ENCODE peak calls at places on chromosome 7, in nine cellular contexts. A is NCI-H460; W is B cell; K is effector memory CD8-positive, alpha-beta T cell; P is osteoblast; C is substantia nigra; V is T-helper 9 cell; T is NCI-H345; I is psoas muscle. S is an unnamed sample.

GRCh38 chr7:107076781-107077698 is 32.5 kb downstream of the PRKAR2B start:
- DNase-seq in V (no peak), I (no peak), W (no peak), A (no peak), C (no peak), P (no peak), K (no peak), T (no peak), S (no peak)

GRCh38 chr7:98418271-98418635 is 17.4 kb upstream of the BAIAP2L1 start:
- DNase-seq in K (no peak), W (no peak), T (no peak), I (no peak), C (no peak), A (no peak), V (no peak), P (peak), S (no peak)

GRCh38 chr7:151415375-151416112 is 5.7 kb upstream of the WDR86 start:
- DNase-seq in P (no peak), T (peak), C (no peak), I (peak), W (no peak), A (peak), V (no peak), K (no peak), S (peak)

GRCh38 chr7:156667110-156667436 is 26.5 kb downstream of the RNF32 start:
- DNase-seq in C (no peak), V (no peak), P (no peak), T (peak), K (no peak), W (no peak), I (no peak), A (no peak), S (no peak)

GRCh38 chr7:74430961-74431466 is 22.7 kb upstream of the GTF2IRD1 start:
- DNase-seq in T (no peak), C (no peak), W (no peak), A (no peak), I (peak), K (no peak), V (no peak), P (peak), S (peak)

GRCh38 chr7:1483536-1484505 is 20.4 kb downstream of the INTS1 start:
- DNase-seq in A (no peak), W (no peak), T (no peak), V (no peak), P (no peak), K (no peak), C (no peak), I (no peak), S (no peak)

GRCh38 chr7:149620961-149621360 is 123.4 kb upstream of the ZNF746 start:
- DNase-seq in V (peak), W (no peak), K (peak), A (no peak), C (no peak), P (no peak), T (no peak), I (no peak), S (no peak)

GRCh38 chr7:40979296-40979695 is 723.6 kb downstream of the INHBA start:
- DNase-seq in K (no peak), W (no peak), I (no peak), T (no peak), P (no peak), A (no peak), V (no peak), C (no peak), S (no peak)

GRCh38 chr7:112509390-112509789 is 28.6 kb downstream of the LSMEM1 start:
- DNase-seq in T (no peak), W (no peak), A (no peak), I (no peak), K (no peak), P (no peak), C (no peak), V (no peak), S (no peak)

GRCh38 chr7:74355091-74355490 is 65.9 kb downstream of the CLIP2 start:
- DNase-seq in V (no peak), K (no peak), T (peak), P (peak), A (peak), C (no peak), W (no peak), I (no peak), S (peak)

GRCh38 chr7:92925876-92926696 is 89.7 kb upstream of the CDK6 start:
- DNase-seq in P (no peak), I (no peak), T (no peak), W (no peak), A (no peak), V (no peak), K (no peak), C (no peak), S (no peak)

GRCh38 chr7:36985866-36986402 is 261.6 kb upstream of the AOAH start:
- DNase-seq in V (no peak), T (peak), K (no peak), A (no peak), W (no peak), C (no peak), P (no peak), I (no peak), S (no peak)

GRCh38 chr7:137987563-137987962 is 14.3 kb downstream of the CREB3L2 start:
- DNase-seq in W (no peak), I (no peak), C (no peak), V (no peak), T (no peak), A (no peak), K (no peak), P (no peak), S (no peak)

GRCh38 chr7:108528183-108528712 is 2.3 kb upstream of the PNPLA8 start:
- DNase-seq in K (no peak), W (no peak), C (no peak), P (peak), A (no peak), V (no peak), T (no peak), I (no peak), S (no peak)

GRCh38 chr7:102044984-102045673 is 227.7 kb downstream of the CUX1 start:
- DNase-seq in A (no peak), I (peak), W (no peak), P (peak), K (no peak), T (peak), C (peak), V (no peak), S (peak)

GRCh38 chr7:19619122-19619521 is 89.7 kb downstream of the POLR1F start:
- DNase-seq in V (no peak), I (no peak), C (no peak), W (no peak), A (no peak), T (no peak), P (no peak), K (no peak), S (no peak)

GRCh38 chr7:726854-727103 is 280 bp downstream of the DNAAF5 start:
- DNase-seq in T (peak), I (no peak), P (no peak), C (no peak), V (no peak), W (no peak), A (no peak), K (no peak), S (no peak)

GRCh38 chr7:32161708-32162107 is 91.5 kb upstream of the PDE1C start:
- DNase-seq in T (no peak), W (no peak), A (no peak), K (no peak), I (no peak), C (no peak), P (no peak), V (no peak), S (no peak)

GRCh38 chr7:35624299-35625186 is 70.4 kb downstream of the HERPUD2 start:
- DNase-seq in C (no peak), P (peak), V (peak), W (peak), A (peak), I (no peak), K (peak), T (peak), S (no peak)

GRCh38 chr7:155296006-155296787 is 1.5 kb upstream of the INSIG1 start:
- DNase-seq in T (no peak), C (no peak), K (no peak), P (peak), I (no peak), A (no peak), V (no peak), W (no peak), S (no peak)

GRCh38 chr7:45677311-45677900 is 103.2 kb downstream of the ADCY1 start:
- DNase-seq in A (no peak), C (no peak), P (no peak), I (peak), W (no peak), K (no peak), V (no peak), T (no peak), S (no peak)

GRCh38 chr7:27312820-27313219 is 70.2 kb downstream of the EVX1 start:
- DNase-seq in W (no peak), K (no peak), V (no peak), C (no peak), T (no peak), I (no peak), P (no peak), A (no peak), S (no peak)

GRCh38 chr7:36460811-36461429 is 71.3 kb downstream of the ANLN start:
- DNase-seq in P (no peak), K (no peak), W (no peak), C (no peak), A (no peak), I (no peak), V (no peak), T (no peak), S (no peak)

GRCh38 chr7:120680986-120681385 is 177.0 kb downstream of the TSPAN12 start:
- DNase-seq in K (no peak), C (no peak), W (no peak), T (no peak), P (no peak), I (no peak), V (no peak), A (no peak), S (no peak)

GRCh38 chr7:154503962-154504550 is 451.9 kb downstream of the DPP6 start:
- DNase-seq in V (no peak), K (no peak), C (no peak), I (no peak), T (peak), A (peak), W (no peak), P (no peak), S (no peak)

S was measured in aorta.